ENCODE peak calls at places on chromosomes 3 and 15, in eight cellular contexts. X, Y, R, C, O, N, H and M are unnamed samples.

GRCh38 chr15:93362821-93363220 is 273.8 kb upstream of the RGMA start:
- DNase-seq in Y (no peak), R (no peak), X (no peak), N (peak; percentile 76), O (no peak), C (no peak), H (no peak), M (no peak)

GRCh38 chr3:72820405-72820804 is 27.8 kb downstream of the SHQ1 start:
- DNase-seq in Y (peak; percentile 89), N (no peak), H (no peak), R (no peak), X (peak; percentile 79), O (no peak), C (no peak), M (no peak)

GRCh38 chr3:64685800-64686445 is 1.9 kb downstream of the ADAMTS9 start:
- DNase-seq in H (peak; percentile 89), C (peak; percentile 57), O (peak; percentile 90), R (peak; percentile 91), X (peak; percentile 96), N (peak; percentile 92), Y (no peak), M (no peak)

GRCh38 chr3:42697326-42698051 is 5.1 kb downstream of the HHATL start:
- DNase-seq in C (no peak), H (no peak), Y (no peak), R (no peak), X (no peak), N (no peak), O (no peak), M (no peak)

GRCh38 chr15:101104186-101104585 is 147.7 kb downstream of the CHSY1 start:
- DNase-seq in R (no peak), C (no peak), Y (no peak), H (no peak), X (no peak), N (no peak), O (no peak), M (no peak)

GRCh38 chr3:120678984-120679383 is 3.1 kb downstream of the HGD start:
- DNase-seq in Y (no peak), X (no peak), C (peak; percentile 20), O (no peak), H (no peak), R (no peak), N (no peak), M (no peak)

GRCh38 chr3:185645596-185646381 is 59.7 kb downstream of the SENP2 start:
- DNase-seq in X (no peak), O (no peak), R (peak; percentile 43), H (no peak), C (no peak), N (peak; percentile 57), Y (no peak), M (no peak)

GRCh38 chr3:181317521-181317920 is 328.0 kb upstream of the DNAJC19 start:
- DNase-seq in X (no peak), N (no peak), O (no peak), C (no peak), Y (no peak), H (no peak), R (no peak), M (no peak)

GRCh38 chr3:123708531-123708930 is 123.7 kb upstream of the HACD2 start:
- DNase-seq in O (no peak), Y (no peak), C (no peak), X (no peak), N (no peak), H (no peak), R (no peak), M (no peak)

GRCh38 chr15:58357529-58358476 is 74.0 kb upstream of the LIPC start:
- DNase-seq in N (peak; percentile 42), H (no peak), O (no peak), X (no peak), C (peak; percentile 29), Y (no peak), R (no peak), M (no peak)

GRCh38 chr3:33240261-33240660 is 21.7 kb upstream of the SUSD5 start:
- DNase-seq in R (no peak), Y (no peak), C (no peak), X (no peak), N (no peak), O (no peak), H (no peak), M (no peak)

GRCh38 chr3:155352900-155353490 is 59.5 kb upstream of the STRIT1 start:
- DNase-seq in C (peak; percentile 52), Y (peak; percentile 39), H (no peak), R (no peak), O (no peak), X (no peak), N (peak; percentile 79), M (no peak)

GRCh38 chr3:104564045-104564643 is 802.6 kb upstream of the ALCAM start:
- DNase-seq in N (peak; percentile 84), O (no peak), X (peak; percentile 47), Y (peak; percentile 50), C (peak; percentile 60), R (peak; percentile 73), H (peak; percentile 53), M (no peak)

GRCh38 chr3:104819333-104819732 is 547.4 kb upstream of the ALCAM start:
- DNase-seq in X (no peak), Y (no peak), N (no peak), C (no peak), O (no peak), R (no peak), H (no peak), M (no peak)

GRCh38 chr15:68791431-68792283 is 29.0 kb downstream of the ANP32A start:
- DNase-seq in O (no peak), C (no peak), N (peak; percentile 36), X (no peak), H (no peak), Y (no peak), R (no peak), M (peak; percentile 36)

GRCh38 chr15:42937143-42937542 is 16.6 kb upstream of the TTBK2 start:
- DNase-seq in N (no peak), O (no peak), R (no peak), X (no peak), Y (no peak), C (no peak), H (no peak), M (no peak)

GRCh38 chr3:4008205-4008604 is 209.0 kb downstream of the LRRN1 start:
- DNase-seq in O (no peak), N (no peak), R (no peak), Y (no peak), H (no peak), C (no peak), X (no peak), M (no peak)

GRCh38 chr3:183295211-183295610 is 42.2 kb downstream of the B3GNT5 start:
- DNase-seq in Y (peak; percentile 94), C (peak; percentile 25), R (no peak), O (peak; percentile 47), X (peak; percentile 88), H (no peak), N (no peak), M (no peak)

DNA sequence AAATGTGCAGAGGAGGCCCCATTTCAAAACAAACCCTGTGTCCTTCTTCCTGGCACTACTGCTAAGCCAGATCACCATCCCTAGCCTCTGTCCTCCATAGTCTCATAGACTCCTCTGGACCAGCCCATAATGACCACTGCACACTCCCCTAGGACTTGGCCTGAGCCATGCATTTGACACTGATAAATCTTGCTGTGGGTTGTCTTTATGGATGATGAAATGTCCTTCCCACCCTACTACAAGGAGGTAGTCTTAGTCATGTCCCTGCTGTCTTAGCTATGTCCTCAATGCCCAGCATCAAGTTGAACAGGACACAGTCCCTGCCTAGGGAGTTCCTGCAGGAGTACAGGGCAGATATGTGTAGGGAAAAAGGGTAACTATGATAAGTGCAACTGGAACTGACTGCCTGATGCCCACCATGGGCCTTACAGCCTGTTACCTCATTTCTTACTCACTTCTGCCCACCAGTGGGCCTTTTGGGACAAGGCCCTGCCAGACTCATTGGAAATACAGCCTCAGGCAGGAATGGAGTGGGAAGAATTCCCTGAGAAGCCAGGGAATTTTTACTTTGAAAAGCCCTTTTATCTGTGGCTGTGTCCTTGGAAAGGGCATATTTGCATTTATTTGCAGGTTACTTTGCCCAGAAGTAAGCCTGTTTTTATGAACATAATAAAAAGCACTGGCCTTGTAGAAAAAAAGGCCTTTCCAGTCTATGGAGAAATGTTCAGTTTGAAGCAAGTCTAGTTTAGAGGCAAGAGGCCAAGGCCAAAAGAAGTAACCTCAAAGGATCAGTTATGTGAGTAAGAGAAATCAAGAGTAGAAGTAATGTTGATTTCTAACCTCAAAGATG is 199.6 kb upstream of the EIF1B start:
- DNase-seq in O (no peak), R (peak; percentile 53), X (no peak), H (no peak), C (no peak), Y (no peak), N (peak; percentile 71), M (no peak)
- TF ChIP-seq CTCF in O (no peak), R (peak; percentile 38), X (no peak), H (peak; percentile 13), C (no peak), Y (peak; percentile 38), N (peak; percentile 79), M (no peak)

DNA sequence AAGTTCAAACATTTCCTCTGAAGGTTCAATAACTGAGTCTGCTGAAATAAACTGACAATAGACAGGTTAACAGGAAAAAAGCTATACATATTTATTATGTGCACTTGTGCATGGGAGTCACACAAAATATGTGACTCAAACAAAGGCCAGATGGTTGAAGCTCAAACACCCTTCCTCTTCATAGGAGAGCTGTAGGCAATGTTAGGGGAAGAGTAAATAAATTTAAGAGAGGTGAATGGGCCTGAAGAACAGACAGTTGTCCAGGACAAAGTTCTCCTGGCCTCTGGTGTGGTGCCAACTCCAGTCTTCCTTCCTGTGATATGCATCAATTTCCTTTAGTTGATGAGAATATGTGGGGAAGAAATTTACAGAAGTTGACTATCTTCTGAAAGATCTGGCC is 96.2 kb upstream of the IGSF10 start:
- DNase-seq in R (no peak), H (no peak), C (no peak), O (no peak), N (no peak), Y (no peak), X (no peak), M (no peak)
- TF ChIP-seq CTCF in R (no peak), H (no peak), C (no peak), O (no peak), N (no peak), Y (no peak), X (no peak), M (no peak)

GRCh38 chr3:197454014-197454413 is 101.8 kb downstream of the BDH1 start:
- DNase-seq in X (no peak), N (no peak), Y (peak; percentile 13), H (no peak), R (no peak), C (peak; percentile 26), O (no peak), M (no peak)
- TF ChIP-seq CTCF in X (no peak), N (peak; percentile 23), Y (peak; percentile 69), H (no peak), R (no peak), C (peak; percentile 18), O (peak; percentile 54), M (no peak)

DNA sequence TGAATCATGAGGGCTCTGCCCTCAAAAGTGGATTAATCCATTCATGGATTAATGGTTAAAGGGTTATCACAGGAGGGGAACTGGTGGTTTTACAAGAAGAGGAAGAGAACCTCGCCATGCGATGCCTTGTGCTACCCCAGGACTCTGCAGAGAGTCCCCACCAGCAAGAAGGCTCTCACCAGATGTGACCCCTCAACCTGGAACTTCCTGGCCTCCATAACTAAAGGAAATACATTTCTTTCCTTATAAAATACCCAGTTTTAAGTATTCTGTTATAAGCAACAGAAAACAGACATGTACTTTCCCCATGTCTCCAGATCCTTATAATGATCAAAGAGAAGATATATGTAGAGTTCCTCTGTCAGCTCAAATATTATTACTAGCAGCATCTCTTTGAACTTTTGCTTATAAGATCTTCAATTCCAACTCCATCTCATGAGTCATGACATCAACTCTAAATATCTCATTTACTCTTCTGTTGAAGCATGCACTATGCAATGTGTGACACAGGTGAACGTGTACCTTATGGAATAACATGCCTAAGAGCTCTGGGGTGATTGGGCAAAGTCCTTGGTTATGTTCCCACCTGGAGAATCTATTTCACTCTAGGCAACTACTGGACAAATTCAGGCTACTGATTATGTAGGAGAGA is 37.5 kb upstream of the ZBTB38 start:
- DNase-seq in C (peak; percentile 37), N (no peak), O (no peak), R (no peak), H (no peak), Y (no peak), X (no peak), M (no peak)
- TF ChIP-seq CTCF in C (no peak), N (no peak), O (no peak), R (no peak), H (no peak), Y (no peak), X (no peak), M (no peak)